ENCODE peak calls at places on chromosomes 3 and 15, in nine cellular contexts. V, Y, S, G, T, F, D, X and Q are unnamed samples. For H4K20me1 and H3K4me1, the result is how much of the 10 kb centered on the place peaks cover.

GRCh38 chr3:59704292-59704691 is 654.5 kb upstream of the CFAP20DC start:
- DNase-seq in V (no peak), Y (no peak), S (no peak), G (no peak), T (no peak), F (no peak), D (no peak), X (no peak), Q (no peak)

GRCh38 chr3:102530443-102531195 is 95.8 kb downstream of the ZPLD1 start:
- DNase-seq in V (no peak), Y (no peak), S (peak), G (no peak), T (no peak), F (no peak), D (no peak), X (peak), Q (peak)

GRCh38 chr3:187679638-187680396 is 9.6 kb upstream of the SST start:
- DNase-seq in V (peak), Y (peak), S (peak), G (peak), T (peak), F (peak), D (peak), X (peak), Q (peak)

GRCh38 chr3:172675371-172676193 is 35.3 kb downstream of the NCEH1 start:
- DNase-seq in V (peak), Y (peak), S (peak), G (peak), T (peak), F (peak), D (peak), X (peak), Q (peak)

GRCh38 chr3:98784666-98785600 is 21.8 kb downstream of the ST3GAL6 start:
- DNase-seq in V (no peak), Y (no peak), S (peak), G (no peak), T (no peak), F (no peak), D (no peak), X (peak), Q (no peak)

GRCh38 chr15:86915811-86916331 is 836.2 kb downstream of the AGBL1 start:
- DNase-seq in V (peak), Y (peak), S (peak), G (peak), T (no peak), F (peak), D (peak), X (peak), Q (peak)

GRCh38 chr3:120646771-120647449 is 35.1 kb downstream of the HGD start:
- DNase-seq in V (no peak), Y (no peak), S (no peak), G (no peak), T (no peak), F (no peak), D (no peak), X (no peak), Q (no peak)

GRCh38 chr3:125061170-125061569 is 5.4 kb upstream of the HEG1 start:
- DNase-seq in V (no peak), Y (no peak), S (peak), G (no peak), T (no peak), F (no peak), D (no peak), X (no peak), Q (peak)

GRCh38 chr3:46907271-46907670 is 29.8 kb downstream of the PTH1R start:
- DNase-seq in V (no peak), Y (no peak), S (no peak), G (no peak), T (no peak), F (no peak), D (no peak), X (no peak), Q (no peak)

GRCh38 chr3:129003578-129004112 is 2.5 kb downstream of the EFCC1 start:
- DNase-seq in V (no peak), Y (peak), S (no peak), G (peak), T (peak), F (peak), D (peak), X (peak), Q (peak)

GRCh38 chr15:89104172-89104564 is 15.9 kb downstream of the ABHD2 start:
- DNase-seq in V (no peak), Y (no peak), S (peak), G (no peak), T (no peak), F (no peak), D (peak), X (no peak), Q (no peak)

GRCh38 chr3:43765417-43766030 is 74.8 kb downstream of the ABHD5 start:
- DNase-seq in V (no peak), Y (no peak), S (peak), G (no peak), T (no peak), F (no peak), D (no peak), X (peak), Q (no peak)

GRCh38 chr3:62607287-62608029 is 234.1 kb upstream of the FEZF2 start:
- DNase-seq in V (no peak), Y (peak), S (peak), G (peak), T (no peak), F (no peak), D (no peak), X (peak), Q (no peak)

GRCh38 chr3:106333911-106334618 is 465.3 kb upstream of the CBLB start:
- DNase-seq in V (no peak), Y (no peak), S (peak), G (no peak), T (no peak), F (no peak), D (no peak), X (peak), Q (no peak)

GRCh38 chr15:63560741-63561448 is 36.3 kb upstream of the FBXL22 start:
- DNase-seq in V (no peak), Y (peak), S (peak), G (peak), T (no peak), F (no peak), D (no peak), X (no peak), Q (no peak)

GRCh38 chr3:195809291-195809785 is 2.4 kb downstream of the MUC4 start:
- DNase-seq in V (no peak), Y (no peak), S (no peak), G (no peak), T (no peak), F (peak), D (no peak), X (no peak), Q (no peak)

GRCh38 chr15:59367022-59367451 is 5.6 kb downstream of the MYO1E start:
- DNase-seq in V (no peak), Y (no peak), S (peak), G (no peak), T (no peak), F (no peak), D (no peak), X (no peak), Q (peak)
- H4K20me1 ChIP-seq in V (under half), Y (under half), S (under half), G (under half), T (under half), F (under half), D (under half), X (under half), Q (under half)

GRCh38 chr15:76285241-76285825 is 25.9 kb downstream of the ETFA start:
- DNase-seq in V (peak), Y (no peak), S (peak), G (peak), T (no peak), F (peak), D (peak), X (peak), Q (no peak)

GRCh38 chr15:76293361-76293760 is 17.9 kb downstream of the ETFA start:
- DNase-seq in V (no peak), Y (no peak), S (peak), G (no peak), T (no peak), F (no peak), D (no peak), X (peak), Q (no peak)

GRCh38 chr15:76286231-76286879 is 24.9 kb downstream of the ETFA start:
- DNase-seq in V (peak), Y (no peak), S (peak), G (no peak), T (no peak), F (no peak), D (peak), X (no peak), Q (no peak)

DNA sequence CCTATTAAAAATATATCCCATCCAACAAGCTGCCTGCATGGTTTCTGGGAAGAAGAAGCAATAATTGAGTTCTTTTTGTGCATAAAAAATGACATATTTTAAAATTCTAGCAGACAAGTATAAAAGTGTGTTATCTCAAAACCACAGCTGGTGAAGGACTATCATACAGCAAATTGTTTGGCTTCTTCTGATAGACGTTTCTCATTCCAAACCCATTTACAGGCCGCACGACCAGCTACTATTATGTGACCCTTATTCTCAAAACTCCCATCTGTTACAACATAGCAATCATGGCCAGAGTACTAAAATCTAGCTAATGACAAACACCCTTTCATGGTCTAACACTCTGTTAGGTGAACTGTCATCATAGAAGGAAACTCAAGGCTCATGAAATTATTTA is 21.7 kb downstream of the ETFA start:
- DNase-seq in V (no peak), Y (no peak), S (no peak), G (no peak), T (no peak), F (no peak), D (no peak), X (no peak), Q (no peak)
- H3K4me1 ChIP-seq in V (under half), Y (under half), S (under half), G (under half), T (under half), F (under half), D (under half), X (under half), Q (under half)

DNA sequence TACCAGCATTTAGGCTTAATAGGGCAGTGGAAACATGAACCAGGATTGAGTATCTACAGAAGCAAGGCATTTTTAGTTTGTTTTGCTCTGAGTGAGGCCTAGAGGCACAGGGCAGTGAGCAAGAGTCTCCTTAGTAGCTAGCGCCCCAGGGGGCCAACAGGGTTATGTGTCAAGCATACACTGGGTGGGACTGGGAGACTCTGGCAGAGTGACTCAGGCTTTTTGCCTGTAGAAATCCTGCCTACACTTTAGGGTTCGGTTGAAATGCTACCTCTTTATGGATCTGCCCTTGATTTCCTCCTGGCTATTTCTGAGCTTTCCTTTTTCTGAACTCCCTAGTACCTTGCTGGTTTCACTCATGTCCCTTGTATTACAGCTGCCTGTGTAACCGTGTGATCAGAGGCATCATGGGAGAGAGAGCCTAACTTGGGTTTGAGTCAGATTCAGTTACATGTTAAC is 72.2 kb downstream of the TOP2B start:
- DNase-seq in V (peak), Y (peak), S (peak), G (peak), T (peak), F (no peak), D (no peak), X (peak), Q (peak)
- TF ChIP-seq EZH2phosphoT487 in V (no peak), Y (no peak), S (no peak), G (no peak), T (no peak), F (no peak), D (no peak), X (no peak), Q (no peak)

DNA sequence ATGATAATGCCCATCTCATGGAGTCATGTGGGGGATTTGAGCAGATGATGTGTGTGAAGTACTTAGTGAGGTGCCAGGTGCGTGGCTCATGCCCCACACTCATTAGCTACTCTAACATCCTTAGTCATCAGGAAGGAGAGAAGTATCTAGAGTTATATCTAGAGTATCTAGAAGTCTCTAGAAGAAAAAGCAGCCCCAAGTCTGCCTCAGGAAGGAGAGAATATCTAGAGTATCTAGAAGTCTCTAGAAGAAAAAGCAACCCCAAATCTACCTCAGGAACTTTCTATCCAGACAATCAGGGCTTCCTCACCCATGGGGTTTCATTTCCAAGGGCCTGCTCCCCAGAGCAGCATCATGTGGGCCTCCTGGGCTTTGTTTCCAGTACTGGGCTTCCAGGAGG is 24.7 kb upstream of the DOCK3 start:
- DNase-seq in V (no peak), Y (no peak), S (no peak), G (no peak), T (no peak), F (no peak), D (no peak), X (no peak), Q (no peak)
- H4K20me1 ChIP-seq in V (under half), Y (under half), S (under half), G (under half), T (under half), F (under half), D (under half), X (under half), Q (under half)

GRCh38 chr15:70262171-70262570 is 164.5 kb upstream of the TLE3 start:
- DNase-seq in V (no peak), Y (no peak), S (no peak), G (no peak), T (no peak), F (no peak), D (no peak), X (no peak), Q (no peak)

GRCh38 chr15:70260580-70260979 is 162.9 kb upstream of the TLE3 start:
- DNase-seq in V (no peak), Y (no peak), S (no peak), G (no peak), T (no peak), F (no peak), D (no peak), X (no peak), Q (no peak)

GRCh38 chr15:70259640-70260066 is 161.9 kb upstream of the TLE3 start:
- DNase-seq in V (peak), Y (peak), S (no peak), G (peak), T (no peak), F (peak), D (no peak), X (no peak), Q (no peak)

GRCh38 chr15:70260096-70260495 is 162.4 kb upstream of the TLE3 start:
- DNase-seq in V (peak), Y (no peak), S (no peak), G (no peak), T (no peak), F (no peak), D (peak), X (no peak), Q (no peak)

GRCh38 chr15:70261083-70261482 is 163.4 kb upstream of the TLE3 start:
- DNase-seq in V (no peak), Y (no peak), S (no peak), G (no peak), T (no peak), F (no peak), D (no peak), X (no peak), Q (no peak)
- H3K4me1 ChIP-seq in V (half or more), Y (under half), S (under half), G (under half), T (under half), F (half or more), D (under half), X (under half), Q (under half)